ENCODE peak calls at places on chromosomes 16 and 17, in five cellular contexts. C, U, X, I and R are unnamed samples.

GRCh38 chr17:44352922-44353655 is 8.0 kb downstream of the GRN start:
- DNase-seq in C (no peak), U (no peak), X (no peak), I (no peak), R (no peak)

GRCh38 chr16:27549607-27549856 is 181 bp downstream of the GTF3C1 start:
- DNase-seq in C (no peak), U (no peak), X (no peak), I (no peak), R (no peak)

GRCh38 chr17:1557355-1558095 is 5.1 kb downstream of the PITPNA start:
- DNase-seq in C (no peak), U (peak; percentile 86), X (no peak), I (no peak), R (no peak)

GRCh38 chr16:25063865-25064264 is 47.7 kb upstream of the LCMT1 start:
- DNase-seq in C (peak; percentile 71), U (peak; percentile 15), X (no peak), I (no peak), R (no peak)

GRCh38 chr16:52069866-52070265 is 477.1 kb downstream of the TOX3 start:
- DNase-seq in C (no peak), U (no peak), X (peak; percentile 59), I (no peak), R (no peak)

GRCh38 chr16:85491798-85492616 is 121.1 kb upstream of the GSE1 start:
- DNase-seq in C (no peak), U (peak; percentile 65), X (no peak), I (peak; percentile 75), R (no peak)

GRCh38 chr16:89619880-89620279 is 6.4 kb downstream of the DPEP1 start:
- DNase-seq in C (no peak), U (peak; percentile 62), X (peak; percentile 53), I (no peak), R (no peak)

GRCh38 chr17:78272181-78272913 is 40.9 kb downstream of the TMEM235 start:
- DNase-seq in C (no peak), U (peak; percentile 63), X (peak; percentile 65), I (no peak), R (no peak)

GRCh38 chr17:27947005-27947406 is 53.8 kb upstream of the LYRM9 start:
- DNase-seq in C (no peak), U (no peak), X (peak; percentile 52), I (no peak), R (no peak)

GRCh38 chr16:75617121-75617520 is 6.0 kb downstream of the ADAT1 start:
- DNase-seq in C (no peak), U (no peak), X (no peak), I (no peak), R (no peak)

GRCh38 chr17:80724723-80725388 is 180.2 kb downstream of the RPTOR start:
- DNase-seq in C (peak; percentile 84), U (peak; percentile 69), X (no peak), I (peak; percentile 45), R (no peak)

GRCh38 chr17:80729016-80729415 is 184.4 kb downstream of the RPTOR start:
- DNase-seq in C (no peak), U (no peak), X (no peak), I (no peak), R (no peak)

GRCh38 chr17:80725532-80725931 is 180.9 kb downstream of the RPTOR start:
- DNase-seq in C (no peak), U (no peak), X (no peak), I (no peak), R (no peak)

GRCh38 chr17:80727409-80727755 is 182.7 kb downstream of the RPTOR start:
- DNase-seq in C (no peak), U (no peak), X (no peak), I (no peak), R (no peak)

GRCh38 chr17:80726558-80727408 is 182.1 kb downstream of the RPTOR start:
- DNase-seq in C (no peak), U (no peak), X (no peak), I (no peak), R (no peak)
- TF ChIP-seq CTCF in C (no peak), U (no peak), X (no peak), I (no peak), R (no peak)

GRCh38 chr16:1180772-1181714 is 28.1 kb downstream of the CACNA1H start:
- DNase-seq in C (no peak), U (no peak), X (peak; percentile 73), I (no peak), R (no peak)
- TF ChIP-seq CTCF in C (no peak), U (no peak), X (peak; percentile 60), I (no peak), R (no peak)

GRCh38 chr17:60656499-60656898 is 21.2 kb upstream of the BCAS3 start:
- DNase-seq in C (no peak), U (no peak), X (no peak), I (no peak), R (no peak)
- TF ChIP-seq CTCF in C (no peak), U (no peak), X (no peak), I (no peak), R (no peak)

GRCh38 chr17:67358612-67359011 is 7.8 kb downstream of the PSMD12 start:
- DNase-seq in C (no peak), U (no peak), X (no peak), I (no peak), R (no peak)

GRCh38 chr17:67362173-67362572 is 4.2 kb downstream of the PSMD12 start:
- DNase-seq in C (no peak), U (no peak), X (no peak), I (no peak), R (no peak)

GRCh38 chr17:67360880-67361279 is 5.5 kb downstream of the PSMD12 start:
- DNase-seq in C (no peak), U (no peak), X (no peak), I (no peak), R (no peak)

GRCh38 chr17:67364847-67365761 is 1.3 kb downstream of the PSMD12 start:
- DNase-seq in C (no peak), U (no peak), X (no peak), I (no peak), R (no peak)

DNA sequence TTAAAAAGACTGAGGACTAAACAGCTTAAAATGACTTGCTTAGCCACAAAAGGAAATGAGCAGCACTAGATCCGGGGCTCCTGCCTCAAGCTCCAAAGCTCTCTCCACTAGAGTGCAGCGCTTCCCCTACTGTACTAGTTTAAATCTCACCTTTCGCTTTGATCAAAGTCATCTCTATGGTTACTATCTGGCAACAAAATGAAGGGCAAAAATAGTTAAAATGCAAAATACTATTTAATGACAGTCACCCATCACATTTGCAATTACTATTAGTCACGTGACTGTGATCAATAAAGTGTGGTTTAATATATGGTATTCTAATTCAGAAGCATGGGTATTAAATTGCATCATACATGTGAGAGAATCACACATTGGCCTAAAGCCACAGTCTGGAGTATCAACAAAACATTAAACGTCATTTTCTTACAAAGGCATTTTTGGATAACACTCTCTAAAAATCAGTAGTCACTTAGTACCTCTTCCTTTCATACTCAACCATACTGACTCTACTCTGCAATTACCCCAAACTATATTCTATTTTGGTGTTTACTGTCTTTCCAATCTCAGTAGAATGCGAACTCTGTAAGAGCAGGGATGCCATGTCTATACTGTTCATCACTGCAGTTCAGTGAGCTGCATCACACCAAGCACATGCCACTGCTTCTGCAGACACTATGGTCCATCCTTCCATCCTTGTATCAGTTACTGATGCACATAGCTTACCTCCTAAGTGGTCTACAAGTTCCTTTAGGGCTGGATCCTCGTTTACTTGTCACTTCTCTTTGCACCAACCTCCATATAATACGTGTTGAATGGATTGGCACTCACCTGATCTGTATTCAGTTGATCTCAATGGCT is 6.2 kb downstream of the PSMD12 start:
- DNase-seq in C (no peak), U (peak; percentile 49), X (peak; percentile 35), I (no peak), R (no peak)
- TF ChIP-seq CTCF in C (peak; percentile 42), U (peak; percentile 45), X (peak; percentile 42), I (peak; percentile 8), R (peak; percentile 56)

DNA sequence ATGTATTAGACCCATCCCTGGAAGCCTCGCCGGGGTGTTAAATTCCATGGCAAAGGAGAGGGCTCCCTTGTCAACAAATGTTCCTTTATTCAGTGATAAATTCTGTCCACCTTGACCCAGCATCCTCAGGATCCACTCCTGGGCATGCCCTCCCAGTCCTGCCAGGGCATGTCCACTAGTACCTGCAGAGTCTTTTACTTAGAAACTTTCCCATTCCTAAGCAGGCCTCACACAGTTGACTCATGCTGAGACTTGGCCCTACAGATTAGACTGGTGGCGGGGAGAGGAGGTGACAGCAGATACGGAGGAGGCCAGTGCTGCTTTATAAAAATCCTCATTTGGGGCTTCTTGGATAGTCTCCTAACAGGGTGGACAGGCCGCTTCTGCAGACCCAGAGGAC is 88.8 kb downstream of the CYLD start:
- DNase-seq in C (no peak), U (no peak), X (no peak), I (no peak), R (no peak)
- TF ChIP-seq CTCF in C (no peak), U (no peak), X (no peak), I (no peak), R (no peak)

GRCh38 chr17:59371426-59372099 is 40.1 kb downstream of the YPEL2 start:
- DNase-seq in C (no peak), U (peak; percentile 46), X (no peak), I (peak; percentile 79), R (no peak)
- TF ChIP-seq CTCF in C (no peak), U (no peak), X (no peak), I (no peak), R (no peak)

DNA sequence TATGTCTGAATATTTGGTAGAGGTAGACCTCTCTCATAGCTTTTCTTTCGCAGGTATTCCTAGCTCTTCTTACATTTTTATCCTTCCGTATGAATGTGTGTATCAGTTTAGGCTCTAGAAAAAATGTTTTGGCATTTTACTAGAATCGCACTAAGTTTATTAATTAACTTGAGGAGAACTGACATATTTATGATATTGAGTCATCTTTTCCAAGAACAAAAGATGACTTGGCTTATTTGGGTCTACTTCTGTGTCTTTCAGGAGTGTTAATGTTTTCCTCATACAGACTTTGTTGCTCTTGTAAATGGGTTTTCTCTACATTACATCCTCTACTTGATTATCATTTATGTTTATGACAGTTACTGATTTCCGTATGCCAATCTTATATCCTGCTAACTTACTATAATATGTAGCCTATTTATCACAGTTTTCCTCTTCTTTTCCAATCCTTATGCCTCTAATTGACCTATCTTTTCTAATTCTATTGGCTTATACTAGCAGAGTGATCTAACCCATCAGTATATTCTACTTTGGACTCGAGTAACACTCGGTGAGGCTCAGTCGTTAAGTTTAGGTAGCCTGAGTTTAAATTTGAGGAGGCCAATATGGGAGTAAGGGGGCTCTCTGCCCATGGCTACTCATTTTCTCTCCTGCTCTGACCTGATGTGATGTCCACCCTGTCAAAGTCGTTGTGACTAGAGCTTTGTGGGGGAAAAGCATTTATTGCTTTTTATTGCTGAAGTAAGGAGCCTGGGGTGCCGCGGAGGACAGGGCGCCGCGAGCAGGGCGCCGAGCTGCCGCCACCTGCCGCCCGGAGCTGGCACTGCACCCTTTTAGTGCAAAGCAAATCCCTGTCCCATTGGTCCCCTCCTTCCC is 20.0 kb downstream of the ST6GALNAC1 start:
- DNase-seq in C (peak; percentile 46), U (peak; percentile 75), X (peak; percentile 73), I (peak; percentile 78), R (peak; percentile 80)
- TF ChIP-seq CTCF in C (peak; percentile 97), U (peak; percentile 88), X (peak; percentile 91), I (peak; percentile 95), R (peak; percentile 92)